ENCODE peak calls at places on chromosomes 2 and 18, in seven cellular contexts. One of them, this sample, is unnamed.

GRCh38 chr2:237205111-237205541 is 119.4 kb downstream of the COPS8 start:
- DNase-seq in PC-9: no peak
- DNase-seq in GM23338: no peak
- DNase-seq in H1: no peak
- DNase-seq in GM23248: no peak
- DNase-seq in neural progenitor cell: no peak
- DNase-seq in mammary epithelial cell: no peak
- DNase-seq in this sample: no peak

GRCh38 chr2:207121784-207122183 is 44.0 kb downstream of the KLF7 start:
- DNase-seq in H1: no peak
- DNase-seq in GM23338: no peak
- DNase-seq in neural progenitor cell: no peak
- DNase-seq in PC-9: peak
- DNase-seq in GM23248: peak
- DNase-seq in mammary epithelial cell: peak
- DNase-seq in this sample: peak

GRCh38 chr2:136025057-136025973 is 39.9 kb upstream of the DARS1 start:
- DNase-seq in H1: peak
- DNase-seq in PC-9: no peak
- DNase-seq in GM23338: peak
- DNase-seq in neural progenitor cell: peak
- DNase-seq in mammary epithelial cell: no peak
- DNase-seq in GM23248: no peak
- DNase-seq in this sample: peak

GRCh38 chr2:36597003-36597531 is 901 bp downstream of the FEZ2 start:
- DNase-seq in H1: no peak
- DNase-seq in GM23338: no peak
- DNase-seq in PC-9: no peak
- DNase-seq in mammary epithelial cell: peak
- DNase-seq in GM23248: no peak
- DNase-seq in neural progenitor cell: peak
- DNase-seq in this sample: no peak

GRCh38 chr18:37218022-37218590 is 347.5 kb downstream of the CELF4 start:
- DNase-seq in H1: peak
- DNase-seq in mammary epithelial cell: no peak
- DNase-seq in GM23338: peak
- DNase-seq in GM23248: no peak
- DNase-seq in neural progenitor cell: peak
- DNase-seq in PC-9: no peak
- DNase-seq in this sample: no peak

GRCh38 chr2:180655842-180656454 is 324.5 kb upstream of the UBE2E3 start:
- DNase-seq in GM23248: peak
- DNase-seq in mammary epithelial cell: no peak
- DNase-seq in PC-9: no peak
- DNase-seq in H1: no peak
- DNase-seq in GM23338: peak
- DNase-seq in neural progenitor cell: no peak
- DNase-seq in this sample: no peak

GRCh38 chr2:127256866-127257265 is 36.8 kb upstream of the CYP27C1 start:
- DNase-seq in PC-9: no peak
- DNase-seq in H1: no peak
- DNase-seq in neural progenitor cell: no peak
- DNase-seq in GM23248: no peak
- DNase-seq in GM23338: no peak
- DNase-seq in mammary epithelial cell: no peak
- DNase-seq in this sample: no peak

GRCh38 chr2:20879221-20879620 is 56.3 kb upstream of the LDAH start:
- DNase-seq in neural progenitor cell: no peak
- DNase-seq in PC-9: no peak
- DNase-seq in H1: no peak
- DNase-seq in GM23248: no peak
- DNase-seq in GM23338: no peak
- DNase-seq in mammary epithelial cell: no peak
- DNase-seq in this sample: no peak

GRCh38 chr2:45935791-45936622 is 284.5 kb downstream of the PRKCE start:
- DNase-seq in PC-9: peak
- DNase-seq in GM23338: peak
- DNase-seq in mammary epithelial cell: peak
- DNase-seq in GM23248: peak
- DNase-seq in neural progenitor cell: peak
- DNase-seq in H1: no peak
- DNase-seq in this sample: peak

GRCh38 chr2:62175728-62176127 is 20.2 kb upstream of the B3GNT2 start:
- DNase-seq in H1: no peak
- DNase-seq in PC-9: no peak
- DNase-seq in mammary epithelial cell: no peak
- DNase-seq in GM23248: no peak
- DNase-seq in GM23338: peak
- DNase-seq in neural progenitor cell: no peak
- DNase-seq in this sample: no peak

GRCh38 chr18:8668381-8668780 is 37.0 kb upstream of the MTCL1 start:
- DNase-seq in H1: no peak
- DNase-seq in mammary epithelial cell: peak
- DNase-seq in neural progenitor cell: no peak
- DNase-seq in PC-9: no peak
- DNase-seq in GM23338: no peak
- DNase-seq in GM23248: no peak
- DNase-seq in this sample: no peak

GRCh38 chr2:195447353-195447975 is 209.6 kb upstream of the SLC39A10 start:
- DNase-seq in mammary epithelial cell: no peak
- DNase-seq in H1: no peak
- DNase-seq in PC-9: no peak
- DNase-seq in GM23338: no peak
- DNase-seq in GM23248: peak
- DNase-seq in neural progenitor cell: no peak
- DNase-seq in this sample: no peak

GRCh38 chr2:108923019-108923700 is 65.9 kb downstream of the EDAR start:
- DNase-seq in H1: no peak
- DNase-seq in neural progenitor cell: no peak
- DNase-seq in PC-9: peak
- DNase-seq in GM23248: no peak
- DNase-seq in GM23338: no peak
- DNase-seq in mammary epithelial cell: peak
- DNase-seq in this sample: no peak

GRCh38 chr2:138170495-138170894 is 206.2 kb downstream of the HNMT start:
- DNase-seq in GM23248: no peak
- DNase-seq in PC-9: no peak
- DNase-seq in neural progenitor cell: no peak
- DNase-seq in GM23338: no peak
- DNase-seq in mammary epithelial cell: no peak
- DNase-seq in H1: no peak
- DNase-seq in this sample: no peak

GRCh38 chr2:15485949-15486348 is 75.2 kb downstream of the NBAS start:
- DNase-seq in neural progenitor cell: no peak
- DNase-seq in GM23338: no peak
- DNase-seq in H1: no peak
- DNase-seq in mammary epithelial cell: no peak
- DNase-seq in GM23248: no peak
- DNase-seq in PC-9: no peak
- DNase-seq in this sample: no peak

GRCh38 chr2:229715895-229716507 is 1.6 kb upstream of the DNER start:
- DNase-seq in PC-9: no peak
- DNase-seq in neural progenitor cell: peak
- DNase-seq in GM23248: no peak
- DNase-seq in mammary epithelial cell: peak
- DNase-seq in H1: no peak
- DNase-seq in GM23338: peak
- DNase-seq in this sample: peak

GRCh38 chr2:229714736-229715541 is 584 bp upstream of the DNER start:
- DNase-seq in GM23338: peak
- DNase-seq in mammary epithelial cell: peak
- DNase-seq in neural progenitor cell: peak
- DNase-seq in GM23248: peak
- DNase-seq in PC-9: no peak
- DNase-seq in H1: peak
- DNase-seq in this sample: peak

GRCh38 chr2:229714080-229714735 is at the start of gene DNER:
- DNase-seq in GM23338: peak
- DNase-seq in mammary epithelial cell: no peak
- DNase-seq in PC-9: no peak
- DNase-seq in GM23248: peak
- DNase-seq in neural progenitor cell: peak
- DNase-seq in H1: no peak
- DNase-seq in this sample: no peak

GRCh38 chr2:229712125-229712524 is 2.2 kb downstream of the DNER start:
- DNase-seq in GM23338: no peak
- DNase-seq in PC-9: no peak
- DNase-seq in mammary epithelial cell: no peak
- DNase-seq in H1: no peak
- DNase-seq in neural progenitor cell: no peak
- DNase-seq in GM23248: peak
- DNase-seq in this sample: peak

DNA sequence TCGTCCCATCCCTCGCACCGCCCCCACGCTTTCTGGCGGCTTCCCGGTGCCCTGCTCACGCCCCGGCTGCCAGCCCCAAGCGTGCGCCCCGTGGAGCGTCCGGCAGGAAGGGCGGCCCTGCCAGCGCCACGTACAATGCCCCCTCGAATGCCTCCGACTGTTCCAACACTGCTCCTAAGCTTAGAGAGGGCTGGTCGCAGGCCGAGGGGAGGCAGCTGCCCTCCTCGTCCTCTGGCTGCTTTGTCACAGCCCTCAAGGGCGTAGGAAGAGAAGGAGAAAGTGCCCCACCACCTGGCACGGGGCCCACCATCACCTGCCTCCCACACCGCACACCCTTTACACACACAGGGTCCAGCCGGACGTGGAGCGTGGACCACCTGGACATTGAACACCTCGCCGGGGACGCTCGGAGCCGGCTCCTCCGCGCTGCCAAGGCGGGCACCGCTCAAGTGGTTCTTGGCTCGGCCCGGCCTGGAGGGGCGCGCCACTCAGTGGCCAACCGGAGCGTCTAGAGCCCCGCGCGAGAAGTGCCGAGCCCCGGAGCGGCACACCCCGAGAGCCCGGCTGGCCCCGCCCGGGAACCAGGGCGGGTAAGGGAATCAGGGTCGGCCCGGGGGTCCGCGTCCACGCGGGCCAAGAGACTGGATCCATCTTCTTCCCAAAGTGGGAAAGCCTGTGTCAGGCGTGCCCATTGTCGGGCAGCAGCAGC is 830 bp downstream of the DNER start:
- DNase-seq in GM23248: peak
- DNase-seq in PC-9: no peak
- DNase-seq in H1: no peak
- DNase-seq in neural progenitor cell: peak
- DNase-seq in mammary epithelial cell: no peak
- DNase-seq in GM23338: peak
- DNase-seq in this sample: no peak
- TF ChIP-seq EZH2 in GM23248: peak
- TF ChIP-seq EZH2 in PC-9: peak
- TF ChIP-seq EZH2 in H1: peak
- TF ChIP-seq EZH2 in neural progenitor cell: peak
- TF ChIP-seq EZH2 in mammary epithelial cell: peak
- TF ChIP-seq EZH2 in GM23338: no peak
- TF ChIP-seq EZH2 in this sample: peak

DNA sequence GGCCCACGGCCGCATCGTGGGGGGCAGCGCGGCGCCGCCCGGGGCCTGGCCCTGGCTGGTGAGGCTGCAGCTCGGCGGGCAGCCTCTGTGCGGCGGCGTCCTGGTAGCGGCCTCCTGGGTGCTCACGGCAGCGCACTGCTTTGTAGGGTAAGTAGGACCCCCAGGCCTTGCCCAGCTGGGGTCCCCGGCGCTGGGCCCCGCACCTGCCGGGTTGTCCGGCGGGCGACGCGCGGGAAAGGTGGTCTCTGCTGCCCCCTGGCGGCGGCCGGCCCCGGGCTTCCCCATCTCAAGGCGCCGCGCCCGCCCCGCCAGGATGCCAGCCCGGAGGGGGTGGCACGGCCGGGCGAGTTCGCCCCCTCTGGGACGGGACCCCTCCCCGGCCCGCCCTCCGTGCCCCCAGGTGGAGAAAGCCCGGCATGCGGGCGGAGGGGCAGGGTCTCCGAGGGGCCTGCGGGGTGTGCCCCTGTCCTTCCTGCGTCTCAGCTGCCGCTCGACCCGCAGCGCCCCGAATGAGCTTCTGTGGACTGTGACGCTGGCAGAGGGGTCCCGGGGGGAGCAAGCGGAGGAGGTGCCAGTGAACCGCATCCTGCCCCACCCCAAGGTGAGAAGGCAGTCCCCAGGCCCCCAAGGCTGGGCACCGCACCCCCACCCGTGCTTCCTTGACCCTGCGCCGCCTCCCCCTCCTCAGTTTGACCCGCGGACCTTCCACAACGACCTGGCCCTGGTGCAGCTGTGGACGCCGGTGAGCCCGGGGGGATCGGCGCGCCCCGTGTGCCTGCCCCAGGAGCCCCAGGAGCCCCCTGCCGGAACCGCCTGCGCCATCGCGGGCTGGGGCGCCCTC is 2.0 kb downstream of the PRSS56 start:
- DNase-seq in neural progenitor cell: peak
- DNase-seq in GM23338: peak
- DNase-seq in mammary epithelial cell: no peak
- DNase-seq in H1: no peak
- DNase-seq in PC-9: no peak
- DNase-seq in GM23248: peak
- DNase-seq in this sample: no peak
- TF ChIP-seq EZH2 in neural progenitor cell: peak
- TF ChIP-seq EZH2 in GM23338: peak
- TF ChIP-seq EZH2 in mammary epithelial cell: no peak
- TF ChIP-seq EZH2 in H1: no peak
- TF ChIP-seq EZH2 in PC-9: no peak
- TF ChIP-seq EZH2 in GM23248: no peak
- TF ChIP-seq EZH2 in this sample: no peak

DNA sequence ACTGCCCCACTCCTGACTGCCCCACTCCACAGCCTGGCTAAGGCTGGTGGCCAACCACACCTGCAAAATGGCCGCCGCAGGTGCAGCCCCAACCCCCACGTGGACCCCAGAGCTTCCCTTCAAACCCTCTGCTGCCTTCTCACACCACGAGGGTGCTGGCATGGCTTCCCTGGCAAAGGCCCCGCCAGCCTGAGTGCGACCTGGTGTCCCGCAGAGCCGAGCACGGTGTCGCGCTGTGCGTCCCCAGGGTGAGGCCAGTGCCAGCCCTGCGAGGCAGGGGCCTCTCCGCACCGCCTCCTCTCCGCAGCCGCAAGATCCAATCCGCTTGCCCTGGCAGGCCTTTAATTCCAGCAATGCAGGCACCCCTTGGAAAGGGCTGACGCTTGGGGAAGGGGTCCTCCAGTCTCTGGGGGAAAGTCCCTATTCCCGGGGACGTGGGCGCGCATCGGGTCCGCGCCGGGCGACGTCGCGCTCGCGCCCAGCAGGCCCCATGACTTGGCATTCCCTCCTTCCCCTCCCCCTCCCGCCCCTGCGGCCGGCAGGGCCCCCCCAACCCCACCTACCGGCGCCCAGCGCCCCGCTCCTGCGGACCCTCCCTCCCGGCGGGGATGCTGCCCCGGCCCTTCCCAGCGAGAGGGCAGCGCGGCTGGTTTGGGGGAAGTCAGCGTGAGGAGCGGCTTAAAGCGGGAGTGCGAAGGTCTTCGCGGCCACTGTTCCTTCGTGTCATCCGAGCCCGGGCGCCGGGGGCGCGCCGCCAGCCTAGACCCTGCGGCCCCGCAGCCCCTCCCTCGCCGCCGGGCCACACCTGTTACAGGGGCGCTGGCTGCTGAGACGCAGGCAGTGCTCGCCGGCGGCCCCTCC is 1.2 kb downstream of the KIF1A start:
- DNase-seq in GM23338: peak
- DNase-seq in mammary epithelial cell: no peak
- DNase-seq in H1: no peak
- DNase-seq in neural progenitor cell: peak
- DNase-seq in PC-9: no peak
- DNase-seq in GM23248: no peak
- DNase-seq in this sample: no peak
- TF ChIP-seq EZH2 in GM23338: no peak
- TF ChIP-seq EZH2 in mammary epithelial cell: peak
- TF ChIP-seq EZH2 in H1: no peak
- TF ChIP-seq EZH2 in neural progenitor cell: peak
- TF ChIP-seq EZH2 in PC-9: no peak
- TF ChIP-seq EZH2 in GM23248: no peak
- TF ChIP-seq EZH2 in this sample: peak

GRCh38 chr2:222299926-222300724 is 1.3 kb upstream of the PAX3 start:
- DNase-seq in mammary epithelial cell: no peak
- DNase-seq in GM23338: peak
- DNase-seq in H1: no peak
- DNase-seq in neural progenitor cell: peak
- DNase-seq in PC-9: no peak
- DNase-seq in GM23248: no peak
- DNase-seq in this sample: no peak
- TF ChIP-seq EZH2 in mammary epithelial cell: no peak
- TF ChIP-seq EZH2 in GM23338: peak
- TF ChIP-seq EZH2 in H1: no peak
- TF ChIP-seq EZH2 in neural progenitor cell: no peak
- TF ChIP-seq EZH2 in PC-9: no peak
- TF ChIP-seq EZH2 in GM23248: peak
- TF ChIP-seq EZH2 in this sample: no peak